ENCODE peak calls at places on chromosomes 3 and 15, in six cellular contexts. P is SK-N-SH treated with all-trans-retinoic acid at 6 μM for 48 hours; U is heart left ventricle; L is Right ventricle myocardium inferior; C is heart right ventricle; G is stimulated activated naive CD8-positive, alpha-beta T cell treated with anti-CD3 and anti-CD28 coated beads, Interleukin-15, Interleukin-2, amounts not matched to agents 100 U/mL and 50 U/mL, for 24 hours. W is an unnamed sample.

GRCh38 chr15:63243776-63244175 is 33.6 kb upstream of the APH1B start:
- ATAC-seq in P (no peak), U (no peak), L (no peak), C (no peak), G (peak; percentile 38), W (no peak)

GRCh38 chr3:146035366-146035765 is 125.6 kb downstream of the PLOD2 start:
- ATAC-seq in P (no peak), U (no peak), L (no peak), C (no peak), G (no peak), W (no peak)

GRCh38 chr3:194664857-194665256 is 7.1 kb downstream of the LSG1 start:
- ATAC-seq in P (no peak), U (no peak), L (no peak), C (no peak), G (no peak), W (no peak)

GRCh38 chr15:31306426-31307269 is 20.0 kb upstream of the KLF13 start:
- ATAC-seq in P (no peak), U (peak; percentile 85), L (peak; percentile 42), C (peak; percentile 87), G (no peak), W (peak; percentile 92)

GRCh38 chr15:41952003-41952563 is 20.3 kb downstream of the EHD4 start:
- ATAC-seq in P (no peak), U (no peak), L (no peak), C (no peak), G (no peak), W (no peak)

GRCh38 chr3:119644481-119644880 is 15.9 kb downstream of the POPDC2 start:
- ATAC-seq in P (no peak), U (no peak), L (no peak), C (peak; percentile 24), G (no peak), W (no peak)

GRCh38 chr15:29695486-29696167 is 126.6 kb downstream of the TJP1 start:
- ATAC-seq in P (no peak), U (no peak), L (no peak), C (no peak), G (no peak), W (peak; percentile 26)

GRCh38 chr3:43883729-43884396 is 193.1 kb downstream of the ABHD5 start:
- ATAC-seq in P (peak; percentile 40), U (peak; percentile 90), L (peak; percentile 85), C (peak; percentile 85), G (no peak), W (no peak)